ENCODE peak calls at places on chromosomes 4 and X, in seven cellular contexts. One of them, this sample, is unnamed.

GRCh38 chrX:154398668-154399526 is 720 bp downstream of the RPL10 start:
- DNase-seq in CD8-positive, alpha-beta memory T cell: peak
- DNase-seq in AG10803: peak
- DNase-seq in activated T-cell treated with anti-CD3 and anti-CD28 coated beads, Interleukin-2, amount 50 U/mL, for 1 hour: peak
- DNase-seq in Right ventricle myocardium superior: peak
- DNase-seq in A172: peak
- DNase-seq in glutamatergic neuron: peak
- DNase-seq in this sample: peak

GRCh38 chr4:80154547-80154933 is 42.8 kb upstream of the PRDM8 start:
- DNase-seq in glutamatergic neuron: no peak
- DNase-seq in Right ventricle myocardium superior: no peak
- DNase-seq in A172: no peak
- DNase-seq in CD8-positive, alpha-beta memory T cell: no peak
- DNase-seq in activated T-cell treated with anti-CD3 and anti-CD28 coated beads, Interleukin-2, amount 50 U/mL, for 1 hour: no peak
- DNase-seq in AG10803: no peak
- DNase-seq in this sample: no peak

GRCh38 chr4:82043081-82043808 is 330.5 kb downstream of the HNRNPD start:
- DNase-seq in CD8-positive, alpha-beta memory T cell: no peak
- DNase-seq in A172: no peak
- DNase-seq in AG10803: no peak
- DNase-seq in glutamatergic neuron: peak
- DNase-seq in activated T-cell treated with anti-CD3 and anti-CD28 coated beads, Interleukin-2, amount 50 U/mL, for 1 hour: no peak
- DNase-seq in Right ventricle myocardium superior: no peak
- DNase-seq in this sample: no peak

GRCh38 chrX:139293991-139294390 is 236.5 kb upstream of the F9 start:
- DNase-seq in AG10803: no peak
- DNase-seq in glutamatergic neuron: no peak
- DNase-seq in Right ventricle myocardium superior: no peak
- DNase-seq in A172: no peak
- DNase-seq in CD8-positive, alpha-beta memory T cell: no peak
- DNase-seq in activated T-cell treated with anti-CD3 and anti-CD28 coated beads, Interleukin-2, amount 50 U/mL, for 1 hour: no peak
- DNase-seq in this sample: no peak

GRCh38 chrX:55489315-55490009 is at the start of gene USP51:
- DNase-seq in Right ventricle myocardium superior: peak
- DNase-seq in activated T-cell treated with anti-CD3 and anti-CD28 coated beads, Interleukin-2, amount 50 U/mL, for 1 hour: peak
- DNase-seq in A172: no peak
- DNase-seq in CD8-positive, alpha-beta memory T cell: no peak
- DNase-seq in AG10803: peak
- DNase-seq in glutamatergic neuron: peak
- DNase-seq in this sample: peak

GRCh38 chrX:18931972-18932371 is 51.9 kb downstream of the PHKA2 start:
- DNase-seq in CD8-positive, alpha-beta memory T cell: no peak
- DNase-seq in A172: peak
- DNase-seq in activated T-cell treated with anti-CD3 and anti-CD28 coated beads, Interleukin-2, amount 50 U/mL, for 1 hour: no peak
- DNase-seq in AG10803: peak
- DNase-seq in glutamatergic neuron: no peak
- DNase-seq in Right ventricle myocardium superior: no peak
- DNase-seq in this sample: peak

GRCh38 chrX:135411893-135412292 is 9.9 kb upstream of the SMIM10L2A start:
- DNase-seq in glutamatergic neuron: no peak
- DNase-seq in AG10803: no peak
- DNase-seq in activated T-cell treated with anti-CD3 and anti-CD28 coated beads, Interleukin-2, amount 50 U/mL, for 1 hour: no peak
- DNase-seq in A172: no peak
- DNase-seq in Right ventricle myocardium superior: no peak
- DNase-seq in CD8-positive, alpha-beta memory T cell: no peak
- DNase-seq in this sample: no peak

GRCh38 chrX:3271485-3272186 is 74.8 kb downstream of the MXRA5 start:
- DNase-seq in glutamatergic neuron: no peak
- DNase-seq in AG10803: peak
- DNase-seq in CD8-positive, alpha-beta memory T cell: no peak
- DNase-seq in A172: peak
- DNase-seq in Right ventricle myocardium superior: no peak
- DNase-seq in activated T-cell treated with anti-CD3 and anti-CD28 coated beads, Interleukin-2, amount 50 U/mL, for 1 hour: no peak
- DNase-seq in this sample: no peak

GRCh38 chrX:15947648-15948317 is 93.2 kb upstream of the AP1S2 start:
- DNase-seq in CD8-positive, alpha-beta memory T cell: no peak
- DNase-seq in activated T-cell treated with anti-CD3 and anti-CD28 coated beads, Interleukin-2, amount 50 U/mL, for 1 hour: no peak
- DNase-seq in Right ventricle myocardium superior: no peak
- DNase-seq in AG10803: peak
- DNase-seq in A172: peak
- DNase-seq in glutamatergic neuron: no peak
- DNase-seq in this sample: no peak

GRCh38 chr4:40238700-40239548 is 42.1 kb downstream of the RHOH start:
- DNase-seq in glutamatergic neuron: no peak
- DNase-seq in A172: peak
- DNase-seq in activated T-cell treated with anti-CD3 and anti-CD28 coated beads, Interleukin-2, amount 50 U/mL, for 1 hour: peak
- DNase-seq in AG10803: no peak
- DNase-seq in Right ventricle myocardium superior: peak
- DNase-seq in CD8-positive, alpha-beta memory T cell: peak
- DNase-seq in this sample: peak

GRCh38 chr4:12963291-12963690 is 520.8 kb downstream of the RAB28 start:
- DNase-seq in AG10803: no peak
- DNase-seq in A172: no peak
- DNase-seq in Right ventricle myocardium superior: no peak
- DNase-seq in glutamatergic neuron: no peak
- DNase-seq in CD8-positive, alpha-beta memory T cell: no peak
- DNase-seq in activated T-cell treated with anti-CD3 and anti-CD28 coated beads, Interleukin-2, amount 50 U/mL, for 1 hour: no peak
- DNase-seq in this sample: no peak

GRCh38 chr4:90960840-90961239 is 833.6 kb downstream of the CCSER1 start:
- DNase-seq in activated T-cell treated with anti-CD3 and anti-CD28 coated beads, Interleukin-2, amount 50 U/mL, for 1 hour: no peak
- DNase-seq in CD8-positive, alpha-beta memory T cell: no peak
- DNase-seq in AG10803: no peak
- DNase-seq in A172: no peak
- DNase-seq in Right ventricle myocardium superior: no peak
- DNase-seq in glutamatergic neuron: no peak
- DNase-seq in this sample: no peak

GRCh38 chrX:63754141-63754859 is 30.7 kb downstream of the ARHGEF9 start:
- DNase-seq in CD8-positive, alpha-beta memory T cell: no peak
- DNase-seq in activated T-cell treated with anti-CD3 and anti-CD28 coated beads, Interleukin-2, amount 50 U/mL, for 1 hour: no peak
- DNase-seq in A172: peak
- DNase-seq in AG10803: peak
- DNase-seq in Right ventricle myocardium superior: peak
- DNase-seq in glutamatergic neuron: no peak
- DNase-seq in this sample: peak

GRCh38 chrX:118049713-118050112 is 66.9 kb downstream of the KLHL13 start:
- DNase-seq in CD8-positive, alpha-beta memory T cell: no peak
- DNase-seq in AG10803: no peak
- DNase-seq in A172: no peak
- DNase-seq in Right ventricle myocardium superior: no peak
- DNase-seq in activated T-cell treated with anti-CD3 and anti-CD28 coated beads, Interleukin-2, amount 50 U/mL, for 1 hour: no peak
- DNase-seq in glutamatergic neuron: no peak
- DNase-seq in this sample: no peak

GRCh38 chrX:153727108-153727931 is 2.7 kb downstream of the ABCD1 start:
- DNase-seq in glutamatergic neuron: no peak
- DNase-seq in A172: peak
- DNase-seq in Right ventricle myocardium superior: peak
- DNase-seq in CD8-positive, alpha-beta memory T cell: no peak
- DNase-seq in activated T-cell treated with anti-CD3 and anti-CD28 coated beads, Interleukin-2, amount 50 U/mL, for 1 hour: no peak
- DNase-seq in AG10803: peak
- DNase-seq in this sample: no peak

GRCh38 chr4:23232987-23233386 is 540.2 kb downstream of the GBA3 start:
- DNase-seq in A172: no peak
- DNase-seq in CD8-positive, alpha-beta memory T cell: no peak
- DNase-seq in glutamatergic neuron: no peak
- DNase-seq in activated T-cell treated with anti-CD3 and anti-CD28 coated beads, Interleukin-2, amount 50 U/mL, for 1 hour: no peak
- DNase-seq in Right ventricle myocardium superior: no peak
- DNase-seq in AG10803: no peak
- DNase-seq in this sample: no peak

GRCh38 chrX:103063191-103063845 is 653 bp downstream of the BEX1 start:
- DNase-seq in Right ventricle myocardium superior: no peak
- DNase-seq in glutamatergic neuron: peak
- DNase-seq in A172: peak
- DNase-seq in AG10803: peak
- DNase-seq in activated T-cell treated with anti-CD3 and anti-CD28 coated beads, Interleukin-2, amount 50 U/mL, for 1 hour: no peak
- DNase-seq in CD8-positive, alpha-beta memory T cell: no peak
- DNase-seq in this sample: peak

GRCh38 chrX:43474321-43474720 is 181.8 kb upstream of the MAOA start:
- DNase-seq in CD8-positive, alpha-beta memory T cell: no peak
- DNase-seq in AG10803: no peak
- DNase-seq in glutamatergic neuron: no peak
- DNase-seq in activated T-cell treated with anti-CD3 and anti-CD28 coated beads, Interleukin-2, amount 50 U/mL, for 1 hour: no peak
- DNase-seq in Right ventricle myocardium superior: no peak
- DNase-seq in A172: no peak
- DNase-seq in this sample: no peak

GRCh38 chrX:149314031-149314430 is 191.1 kb downstream of the IDS start:
- DNase-seq in glutamatergic neuron: no peak
- DNase-seq in AG10803: peak
- DNase-seq in Right ventricle myocardium superior: no peak
- DNase-seq in CD8-positive, alpha-beta memory T cell: no peak
- DNase-seq in activated T-cell treated with anti-CD3 and anti-CD28 coated beads, Interleukin-2, amount 50 U/mL, for 1 hour: no peak
- DNase-seq in A172: peak
- DNase-seq in this sample: no peak

GRCh38 chr4:185865901-185866328 is 53.9 kb upstream of the SORBS2 start:
- DNase-seq in A172: peak
- DNase-seq in activated T-cell treated with anti-CD3 and anti-CD28 coated beads, Interleukin-2, amount 50 U/mL, for 1 hour: no peak
- DNase-seq in CD8-positive, alpha-beta memory T cell: no peak
- DNase-seq in AG10803: peak
- DNase-seq in glutamatergic neuron: no peak
- DNase-seq in Right ventricle myocardium superior: peak
- DNase-seq in this sample: no peak

GRCh38 chr4:154854362-154854761 is 73.3 kb downstream of the RBM46 start:
- DNase-seq in A172: peak
- DNase-seq in CD8-positive, alpha-beta memory T cell: no peak
- DNase-seq in glutamatergic neuron: no peak
- DNase-seq in AG10803: no peak
- DNase-seq in activated T-cell treated with anti-CD3 and anti-CD28 coated beads, Interleukin-2, amount 50 U/mL, for 1 hour: no peak
- DNase-seq in Right ventricle myocardium superior: no peak
- DNase-seq in this sample: no peak

GRCh38 chrX:129717902-129718301 is 20.9 kb upstream of the XPNPEP2 start:
- DNase-seq in A172: no peak
- DNase-seq in activated T-cell treated with anti-CD3 and anti-CD28 coated beads, Interleukin-2, amount 50 U/mL, for 1 hour: no peak
- DNase-seq in Right ventricle myocardium superior: no peak
- DNase-seq in CD8-positive, alpha-beta memory T cell: no peak
- DNase-seq in AG10803: peak
- DNase-seq in glutamatergic neuron: no peak
- DNase-seq in this sample: no peak

GRCh38 chr4:46329118-46329976 is 60.6 kb downstream of the GABRA2 start:
- DNase-seq in A172: peak
- DNase-seq in Right ventricle myocardium superior: no peak
- DNase-seq in activated T-cell treated with anti-CD3 and anti-CD28 coated beads, Interleukin-2, amount 50 U/mL, for 1 hour: no peak
- DNase-seq in AG10803: no peak
- DNase-seq in CD8-positive, alpha-beta memory T cell: no peak
- DNase-seq in glutamatergic neuron: peak
- DNase-seq in this sample: peak

GRCh38 chrX:119425050-119425449 is 25.9 kb downstream of the SLC25A43 start:
- DNase-seq in CD8-positive, alpha-beta memory T cell: no peak
- DNase-seq in Right ventricle myocardium superior: no peak
- DNase-seq in AG10803: no peak
- DNase-seq in A172: no peak
- DNase-seq in activated T-cell treated with anti-CD3 and anti-CD28 coated beads, Interleukin-2, amount 50 U/mL, for 1 hour: no peak
- DNase-seq in glutamatergic neuron: no peak
- DNase-seq in this sample: no peak

GRCh38 chr4:88592600-88593448 is 544 bp downstream of the HERC3 start:
- DNase-seq in Right ventricle myocardium superior: peak
- DNase-seq in A172: no peak
- DNase-seq in AG10803: peak
- DNase-seq in CD8-positive, alpha-beta memory T cell: peak
- DNase-seq in glutamatergic neuron: peak
- DNase-seq in activated T-cell treated with anti-CD3 and anti-CD28 coated beads, Interleukin-2, amount 50 U/mL, for 1 hour: peak
- DNase-seq in this sample: peak

GRCh38 chr4:187826725-187827124 is 168.8 kb upstream of the ZFP42 start:
- DNase-seq in AG10803: no peak
- DNase-seq in Right ventricle myocardium superior: no peak
- DNase-seq in A172: peak
- DNase-seq in CD8-positive, alpha-beta memory T cell: no peak
- DNase-seq in activated T-cell treated with anti-CD3 and anti-CD28 coated beads, Interleukin-2, amount 50 U/mL, for 1 hour: no peak
- DNase-seq in glutamatergic neuron: no peak
- DNase-seq in this sample: no peak

GRCh38 chr4:182537031-182537617 is 293.9 kb downstream of the TENM3 start:
- DNase-seq in Right ventricle myocardium superior: no peak
- DNase-seq in glutamatergic neuron: no peak
- DNase-seq in AG10803: no peak
- DNase-seq in A172: no peak
- DNase-seq in CD8-positive, alpha-beta memory T cell: no peak
- DNase-seq in activated T-cell treated with anti-CD3 and anti-CD28 coated beads, Interleukin-2, amount 50 U/mL, for 1 hour: no peak
- DNase-seq in this sample: no peak

GRCh38 chr4:3827616-3828492 is 61.7 kb downstream of the ADRA2C start:
- DNase-seq in glutamatergic neuron: no peak
- DNase-seq in activated T-cell treated with anti-CD3 and anti-CD28 coated beads, Interleukin-2, amount 50 U/mL, for 1 hour: no peak
- DNase-seq in CD8-positive, alpha-beta memory T cell: no peak
- DNase-seq in AG10803: peak
- DNase-seq in A172: peak
- DNase-seq in Right ventricle myocardium superior: peak
- DNase-seq in this sample: no peak

GRCh38 chrX:104137496-104137895 is 19.3 kb downstream of the SLC25A53 start:
- DNase-seq in activated T-cell treated with anti-CD3 and anti-CD28 coated beads, Interleukin-2, amount 50 U/mL, for 1 hour: no peak
- DNase-seq in A172: peak
- DNase-seq in Right ventricle myocardium superior: no peak
- DNase-seq in glutamatergic neuron: no peak
- DNase-seq in CD8-positive, alpha-beta memory T cell: no peak
- DNase-seq in AG10803: peak
- DNase-seq in this sample: peak

GRCh38 chrX:125727117-125727516 is 407.4 kb downstream of the TEX13C start:
- DNase-seq in AG10803: no peak
- DNase-seq in glutamatergic neuron: no peak
- DNase-seq in activated T-cell treated with anti-CD3 and anti-CD28 coated beads, Interleukin-2, amount 50 U/mL, for 1 hour: no peak
- DNase-seq in A172: no peak
- DNase-seq in Right ventricle myocardium superior: no peak
- DNase-seq in CD8-positive, alpha-beta memory T cell: no peak
- DNase-seq in this sample: no peak

GRCh38 chr4:1600211-1600780 is 83.8 kb downstream of the FAM53A start:
- DNase-seq in AG10803: no peak
- DNase-seq in activated T-cell treated with anti-CD3 and anti-CD28 coated beads, Interleukin-2, amount 50 U/mL, for 1 hour: no peak
- DNase-seq in glutamatergic neuron: peak
- DNase-seq in Right ventricle myocardium superior: peak
- DNase-seq in CD8-positive, alpha-beta memory T cell: no peak
- DNase-seq in A172: no peak
- DNase-seq in this sample: no peak

This sample was measured in activated CD8-positive, alpha-beta T cell treated with anti-CD3 and anti-CD28 coated beads for 36 hours.